ENCODE peak calls at places on chromosome 20, in ten cellular contexts. D, I, F, N, K, W, R, O, E and J are unnamed samples.

GRCh38 chr20:53586640-53587039 is 7.0 kb downstream of the ZNF217 start:
- DNase-seq in D (no peak), I (no peak), F (no peak), N (no peak), K (no peak), W (no peak), R (no peak), O (no peak), E (no peak), J (no peak)

GRCh38 chr20:9532069-9532809 is 17.8 kb downstream of the LAMP5 start:
- DNase-seq in D (no peak), I (no peak), F (no peak), N (no peak), K (no peak), W (no peak), R (no peak), O (no peak), E (no peak), J (no peak)

GRCh38 chr20:36629719-36630340 is 16.2 kb downstream of the SLA2 start:
- DNase-seq in D (no peak), I (no peak), F (no peak), N (peak; percentile 21), K (peak; percentile 76), W (no peak), R (no peak), O (no peak), E (no peak), J (no peak)

GRCh38 chr20:9442858-9443257 is 71.5 kb upstream of the LAMP5 start:
- DNase-seq in D (peak; percentile 50), I (no peak), F (no peak), N (no peak), K (no peak), W (no peak), R (peak; percentile 34), O (no peak), E (no peak), J (no peak)

GRCh38 chr20:23116301-23117089 is 30.4 kb upstream of the CD93 start:
- DNase-seq in D (no peak), I (peak; percentile 27), F (no peak), N (no peak), K (no peak), W (no peak), R (peak; percentile 79), O (no peak), E (no peak), J (peak; percentile 63)

GRCh38 chr20:3847419-3847940 is 846 bp downstream of the MAVS start:
- DNase-seq in D (no peak), I (no peak), F (no peak), N (no peak), K (peak; percentile 50), W (no peak), R (no peak), O (no peak), E (no peak), J (no peak)

GRCh38 chr20:57435498-57436222 is 44.5 kb downstream of the RBM38 start:
- DNase-seq in D (peak; percentile 97), I (peak; percentile 50), F (peak; percentile 51), N (peak; percentile 12), K (peak; percentile 91), W (peak; percentile 69), R (peak; percentile 46), O (peak; percentile 63), E (no peak), J (no peak)

GRCh38 chr20:35618372-35619131 is 2.9 kb downstream of the SPAG4 start:
- DNase-seq in D (no peak), I (peak; percentile 23), F (peak; percentile 57), N (peak; percentile 26), K (peak; percentile 81), W (no peak), R (peak; percentile 19), O (peak; percentile 47), E (no peak), J (no peak)

GRCh38 chr20:9392892-9393857 is 121.2 kb upstream of the LAMP5 start:
- DNase-seq in D (peak; percentile 39), I (peak; percentile 82), F (peak; percentile 82), N (peak; percentile 71), K (peak; percentile 75), W (peak; percentile 58), R (peak; percentile 64), O (peak; percentile 91), E (peak; percentile 55), J (no peak)

GRCh38 chr20:61804896-61805295 is 260.8 kb downstream of the TAF4 start:
- DNase-seq in D (no peak), I (no peak), F (no peak), N (no peak), K (peak; percentile 44), W (peak; percentile 2), R (peak; percentile 37), O (no peak), E (no peak), J (no peak)

GRCh38 chr20:31662372-31662854 is 24.7 kb downstream of the COX4I2 start:
- DNase-seq in D (no peak), I (no peak), F (no peak), N (no peak), K (no peak), W (no peak), R (no peak), O (no peak), E (no peak), J (no peak)

GRCh38 chr20:22836877-22837276 is 198.2 kb upstream of the SSTR4 start:
- DNase-seq in D (no peak), I (peak; percentile 15), F (no peak), N (peak; percentile 19), K (no peak), W (no peak), R (no peak), O (no peak), E (no peak), J (no peak)

GRCh38 chr20:17598013-17598550 is 28.2 kb downstream of the DSTN start:
- DNase-seq in D (no peak), I (no peak), F (no peak), N (no peak), K (no peak), W (no peak), R (no peak), O (no peak), E (no peak), J (no peak)

GRCh38 chr20:58670659-58671058 is 19.6 kb downstream of the STX16 start:
- DNase-seq in D (no peak), I (no peak), F (no peak), N (no peak), K (no peak), W (no peak), R (no peak), O (no peak), E (no peak), J (no peak)
- H3K4me3 ChIP-seq in D (no peak overlapping the region), I (no peak overlapping the region), F (no peak overlapping the region), N (no peak overlapping the region), K (no peak overlapping the region), W (no peak overlapping the region), R (no peak overlapping the region), O (peak overlapping the region; percentile 5), E (no peak overlapping the region), J (no peak overlapping the region)

GRCh38 chr20:49982346-49983122 is at the start of gene SNAI1:
- DNase-seq in D (peak; percentile 78), I (peak; percentile 93), F (peak; percentile 96), N (peak; percentile 61), K (peak; percentile 90), W (peak; percentile 72), R (peak; percentile 78), O (peak; percentile 91), E (peak; percentile 61), J (peak; percentile 41)
- TF ChIP-seq CTCF in D (peak; percentile 65), I (peak; percentile 52), F (peak; percentile 60), N (peak; percentile 47), K (peak; percentile 34), W (peak; percentile 74), R (peak; percentile 21), O (peak; percentile 51), E (peak; percentile 63), J (peak; percentile 25)

DNA sequence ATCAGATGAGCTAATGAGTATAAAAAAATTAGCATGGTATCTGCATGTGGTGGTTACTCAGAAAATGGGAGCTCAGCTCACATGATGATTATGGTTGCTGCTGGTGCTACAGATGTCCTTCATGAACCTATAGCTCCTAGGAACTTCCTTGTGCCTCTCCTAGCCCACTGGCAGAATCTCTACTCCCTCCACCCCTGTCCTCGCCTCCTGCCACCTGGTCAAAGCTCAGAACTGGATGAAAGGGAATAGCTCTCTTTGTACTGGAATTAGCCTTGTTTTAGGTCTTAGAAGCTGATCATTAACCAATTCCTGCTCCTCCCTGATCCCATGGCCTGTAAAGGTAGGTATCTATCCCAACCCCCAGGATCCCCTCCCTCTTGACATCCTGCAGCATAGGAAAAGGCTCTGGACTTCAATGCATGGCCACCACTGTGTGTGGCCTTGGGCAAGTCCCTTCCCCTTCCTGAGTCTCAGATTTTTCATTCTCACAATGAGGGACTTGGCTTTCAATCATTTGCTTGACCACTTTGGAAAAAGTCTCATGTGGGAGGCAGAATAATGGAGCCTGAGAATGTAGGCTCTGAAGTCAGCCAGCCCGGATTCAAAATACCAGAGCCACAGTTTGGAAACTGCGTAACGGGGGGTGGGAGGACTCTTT is 43.9 kb downstream of the SLC13A3 start:
- DNase-seq in D (no peak), I (no peak), F (no peak), N (no peak), K (no peak), W (no peak), R (no peak), O (no peak), E (no peak), J (no peak)
- H3K4me3 ChIP-seq in D (no peak overlapping the region), I (no peak overlapping the region), F (no peak overlapping the region), N (no peak overlapping the region), K (no peak overlapping the region), W (no peak overlapping the region), R (no peak overlapping the region), O (no peak overlapping the region), E (no peak overlapping the region), J (no peak overlapping the region)

GRCh38 chr20:41080866-41081265 is 52.2 kb downstream of the TOP1 start:
- DNase-seq in D (no peak), I (no peak), F (no peak), N (peak; percentile 33), K (no peak), W (no peak), R (no peak), O (no peak), E (no peak), J (no peak)

GRCh38 chr20:41081276-41081814 is 52.7 kb downstream of the TOP1 start:
- DNase-seq in D (no peak), I (no peak), F (no peak), N (peak; percentile 36), K (no peak), W (no peak), R (peak; percentile 70), O (no peak), E (peak; percentile 33), J (peak; percentile 16)

GRCh38 chr20:41079066-41079465 is 50.4 kb downstream of the TOP1 start:
- DNase-seq in D (no peak), I (no peak), F (peak; percentile 54), N (no peak), K (no peak), W (no peak), R (no peak), O (no peak), E (no peak), J (no peak)

GRCh38 chr20:41076776-41077175 is 48.2 kb downstream of the TOP1 start:
- DNase-seq in D (no peak), I (no peak), F (no peak), N (no peak), K (no peak), W (no peak), R (no peak), O (no peak), E (no peak), J (no peak)

DNA sequence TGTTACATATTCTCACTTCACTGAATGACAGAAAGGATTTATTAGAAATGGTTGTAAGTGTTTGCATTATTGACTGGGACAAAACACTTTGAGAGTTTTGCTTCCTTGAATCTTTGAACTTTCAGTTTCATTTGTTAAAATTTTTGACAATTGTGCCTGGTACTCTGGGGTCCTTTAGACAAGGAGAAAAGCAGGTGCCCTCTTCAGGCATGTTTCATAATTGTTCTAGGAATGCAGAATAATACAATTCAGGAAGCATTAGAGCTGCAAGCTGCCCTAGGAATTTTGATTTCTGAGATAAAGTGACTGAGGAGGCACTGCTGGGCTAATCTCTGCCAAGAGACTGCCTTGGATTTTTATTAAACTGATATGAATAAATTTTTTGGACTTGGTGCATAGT is 49.7 kb downstream of the TOP1 start:
- DNase-seq in D (peak; percentile 38), I (peak; percentile 54), F (peak; percentile 48), N (peak; percentile 62), K (no peak), W (no peak), R (peak; percentile 65), O (peak; percentile 35), E (peak; percentile 35), J (peak; percentile 29)
- TF ChIP-seq CTCF in D (peak; percentile 59), I (peak; percentile 66), F (peak; percentile 55), N (peak; percentile 63), K (peak; percentile 41), W (peak; percentile 70), R (peak; percentile 72), O (peak; percentile 31), E (peak; percentile 69), J (peak; percentile 63)